ENCODE peak calls at places on chromosomes 16 and 17, in four cellular contexts. U, C, I and J are unnamed samples. For H3K4me1 and H3K9me3, the result is how much of the 10 kb centered on the place peaks cover.

GRCh38 chr16:1858189-1858588 is 13.8 kb downstream of the MEIOB start:
- DNase-seq in U (no peak), C (no peak), I (no peak), J (no peak)

GRCh38 chr17:45143101-45143670 is 5.1 kb upstream of the HEXIM1 start:
- DNase-seq in U (no peak), C (no peak), I (no peak), J (no peak)

GRCh38 chr16:20566864-20567263 is 9.3 kb downstream of the ACSM2B start:
- DNase-seq in U (no peak), C (no peak), I (no peak), J (no peak)

GRCh38 chr16:2326191-2326590 is 14.3 kb downstream of the ABCA3 start:
- DNase-seq in U (no peak), C (no peak), I (peak), J (no peak)

GRCh38 chr17:20999044-20999573 is 43.7 kb downstream of the USP22 start:
- DNase-seq in U (no peak), C (no peak), I (peak), J (no peak)

GRCh38 chr17:82449136-82449882 is 1.2 kb downstream of the CYBC1 start:
- DNase-seq in U (peak), C (peak), I (peak), J (peak)

GRCh38 chr17:73458191-73458590 is 146.4 kb upstream of the CDC42EP4 start:
- DNase-seq in U (no peak), C (no peak), I (no peak), J (no peak)

GRCh38 chr17:77319211-77320031 is 178.7 kb downstream of the SEC14L1 start:
- DNase-seq in U (peak), C (no peak), I (peak), J (peak)

GRCh38 chr16:81697321-81697885 is 81.7 kb upstream of the PLCG2 start:
- DNase-seq in U (peak), C (peak), I (peak), J (peak)

GRCh38 chr17:74426551-74427047 is 5.3 kb upstream of the GPRC5C start:
- DNase-seq in U (no peak), C (no peak), I (no peak), J (no peak)

GRCh38 chr16:3754772-3755171 is 37.4 kb upstream of the TRAP1 start:
- DNase-seq in U (no peak), C (no peak), I (no peak), J (no peak)

GRCh38 chr17:67481808-67482207 is 104.7 kb downstream of the PITPNC1 start:
- DNase-seq in U (no peak), C (no peak), I (no peak), J (no peak)

GRCh38 chr16:80775450-80775849 is 28.9 kb downstream of the CDYL2 start:
- DNase-seq in U (no peak), C (no peak), I (no peak), J (no peak)

GRCh38 chr17:40074175-40074512 is 11.4 kb downstream of the THRA start:
- DNase-seq in U (no peak), C (no peak), I (no peak), J (no peak)
- H3K27ac ChIP-seq in U (no peak), C (no peak), I (peak), J (peak)

GRCh38 chr17:75876938-75877751 is 1.2 kb downstream of the TRIM47 start:
- DNase-seq in U (no peak), C (peak), I (peak), J (peak)

GRCh38 chr17:75875940-75876189 is 2.5 kb downstream of the TRIM47 start:
- DNase-seq in U (no peak), C (no peak), I (no peak), J (no peak)

GRCh38 chr17:75876190-75876937 is 2.0 kb downstream of the TRIM47 start:
- DNase-seq in U (peak), C (peak), I (peak), J (peak)

GRCh38 chr17:75877752-75878173 is 618 bp downstream of the TRIM47 start:
- DNase-seq in U (peak), C (peak), I (peak), J (peak)

GRCh38 chr17:75878174-75878998 is at the start of gene TRIM47:
- DNase-seq in U (no peak), C (no peak), I (peak), J (peak)
- H3K4me1 ChIP-seq in U (under half), C (under half), I (under half), J (under half)

GRCh38 chr17:54727624-54728023 is 173.0 kb upstream of the TOM1L1 start:
- DNase-seq in U (no peak), C (no peak), I (no peak), J (no peak)
- H3K9me3 ChIP-seq in U (under half), C (under half), I (under half), J (under half)

GRCh38 chr17:34257299-34257985 is 2.4 kb downstream of the CCL2 start:
- DNase-seq in U (no peak), C (no peak), I (no peak), J (no peak)

GRCh38 chr17:34254146-34254545 is 939 bp upstream of the CCL2 start:
- DNase-seq in U (no peak), C (no peak), I (no peak), J (no peak)

GRCh38 chr17:34255381-34255732 is 272 bp downstream of the CCL2 start:
- DNase-seq in U (no peak), C (no peak), I (no peak), J (no peak)

GRCh38 chr17:34254651-34255380 is at the start of gene CCL2:
- DNase-seq in U (no peak), C (no peak), I (no peak), J (peak)

GRCh38 chr17:34255841-34256240 is 756 bp downstream of the CCL2 start:
- DNase-seq in U (no peak), C (no peak), I (no peak), J (no peak)
- H3K27ac ChIP-seq in U (no peak), C (no peak), I (peak), J (peak)

GRCh38 chr16:10168258-10168657 is 14.0 kb downstream of the GRIN2A start:
- DNase-seq in U (no peak), C (no peak), I (no peak), J (no peak)

GRCh38 chr16:10171225-10171624 is 11.0 kb downstream of the GRIN2A start:
- DNase-seq in U (no peak), C (no peak), I (no peak), J (peak)

GRCh38 chr16:10172848-10173655 is 9.2 kb downstream of the GRIN2A start:
- DNase-seq in U (no peak), C (no peak), I (no peak), J (no peak)

GRCh38 chr16:10169031-10169430 is 13.2 kb downstream of the GRIN2A start:
- DNase-seq in U (no peak), C (no peak), I (no peak), J (no peak)

GRCh38 chr16:10170016-10170415 is 12.2 kb downstream of the GRIN2A start:
- DNase-seq in U (no peak), C (no peak), I (no peak), J (no peak)
- H3K4me1 ChIP-seq in U (under half), C (under half), I (under half), J (under half)

GRCh38 chr17:10477701-10478100 is 8.3 kb upstream of the MYH4 start:
- DNase-seq in U (no peak), C (no peak), I (no peak), J (peak)

GRCh38 chr17:10482252-10482651 is 12.9 kb upstream of the MYH4 start:
- DNase-seq in U (no peak), C (no peak), I (no peak), J (no peak)
- H3K9me3 ChIP-seq in U (under half), C (under half), I (under half), J (under half)

GRCh38 chr17:63631062-63631461 is 8.8 kb downstream of the MAP3K3 start:
- DNase-seq in U (no peak), C (no peak), I (no peak), J (no peak)
- H3K27ac ChIP-seq in U (no peak), C (no peak), I (no peak), J (no peak)